ENCODE peak calls at places on chromosomes 11 and 22, in five cellular contexts. One of them, this sample, is unnamed.

GRCh38 chr11:1844221-1845094 is 5.7 kb downstream of the TNNI2 start:
- DNase-seq in PC-3: no peak
- DNase-seq in neural progenitor cell: no peak
- DNase-seq in GM23248: no peak
- DNase-seq in neuronal stem cell: no peak
- DNase-seq in this sample: no peak

GRCh38 chr11:20443596-20443995 is 56.1 kb downstream of the PRMT3 start:
- DNase-seq in neuronal stem cell: no peak
- DNase-seq in PC-3: peak; percentile 41
- DNase-seq in GM23248: peak; percentile 49
- DNase-seq in neural progenitor cell: peak; percentile 25
- DNase-seq in this sample: no peak

GRCh38 chr11:32809313-32809712 is 14.9 kb upstream of the CCDC73 start:
- DNase-seq in PC-3: peak; percentile 84
- DNase-seq in GM23248: peak; percentile 79
- DNase-seq in neuronal stem cell: peak; percentile 59
- DNase-seq in neural progenitor cell: peak; percentile 83
- DNase-seq in this sample: peak; percentile 49

GRCh38 chr22:35043251-35043931 is 22.6 kb upstream of the ISX start:
- DNase-seq in neural progenitor cell: no peak
- DNase-seq in neuronal stem cell: no peak
- DNase-seq in GM23248: peak; percentile 16
- DNase-seq in PC-3: peak; percentile 18
- DNase-seq in this sample: no peak

GRCh38 chr11:7964873-7965272 is 374 bp downstream of the NLRP10 start:
- DNase-seq in neuronal stem cell: no peak
- DNase-seq in GM23248: peak; percentile 79
- DNase-seq in PC-3: peak; percentile 70
- DNase-seq in neural progenitor cell: no peak
- DNase-seq in this sample: peak; percentile 71

GRCh38 chr11:61052182-61052972 is 49.9 kb upstream of the CD5 start:
- DNase-seq in neuronal stem cell: no peak
- DNase-seq in PC-3: no peak
- DNase-seq in neural progenitor cell: no peak
- DNase-seq in GM23248: no peak
- DNase-seq in this sample: no peak

GRCh38 chr11:15074206-15075161 is 1.1 kb downstream of the CALCB start:
- DNase-seq in neural progenitor cell: peak; percentile 95
- DNase-seq in GM23248: peak; percentile 87
- DNase-seq in neuronal stem cell: peak; percentile 84
- DNase-seq in PC-3: peak; percentile 64
- DNase-seq in this sample: peak; percentile 31

GRCh38 chr11:8318536-8318935 is 54.9 kb upstream of the LMO1 start:
- DNase-seq in neuronal stem cell: no peak
- DNase-seq in PC-3: no peak
- DNase-seq in GM23248: no peak
- DNase-seq in neural progenitor cell: peak; percentile 85
- DNase-seq in this sample: no peak

GRCh38 chr22:30426395-30427353 is 1.1 kb downstream of the MTFP1 start:
- DNase-seq in neuronal stem cell: peak; percentile 66
- DNase-seq in neural progenitor cell: peak; percentile 88
- DNase-seq in PC-3: peak; percentile 89
- DNase-seq in GM23248: peak; percentile 92
- DNase-seq in this sample: peak; percentile 46

GRCh38 chr22:48853627-48854240 is 973.9 kb downstream of the BRD1 start:
- DNase-seq in GM23248: no peak
- DNase-seq in PC-3: no peak
- DNase-seq in neuronal stem cell: no peak
- DNase-seq in neural progenitor cell: no peak
- DNase-seq in this sample: no peak

GRCh38 chr11:63518548-63518947 is 12.7 kb downstream of the LGALS12 start:
- DNase-seq in neuronal stem cell: no peak
- DNase-seq in GM23248: peak; percentile 23
- DNase-seq in PC-3: peak; percentile 57
- DNase-seq in neural progenitor cell: no peak
- DNase-seq in this sample: peak; percentile 81

GRCh38 chr22:34623580-34623979 is 442.4 kb upstream of the ISX start:
- DNase-seq in neural progenitor cell: no peak
- DNase-seq in GM23248: no peak
- DNase-seq in neuronal stem cell: no peak
- DNase-seq in PC-3: no peak
- DNase-seq in this sample: no peak

GRCh38 chr11:44790211-44790610 is 63.4 kb downstream of the TSPAN18 start:
- DNase-seq in neural progenitor cell: no peak
- DNase-seq in neuronal stem cell: no peak
- DNase-seq in GM23248: no peak
- DNase-seq in PC-3: no peak
- DNase-seq in this sample: no peak

GRCh38 chr11:9575531-9576240 is 2.2 kb downstream of the WEE1 start:
- DNase-seq in GM23248: peak; percentile 45
- DNase-seq in neuronal stem cell: no peak
- DNase-seq in PC-3: no peak
- DNase-seq in neural progenitor cell: no peak
- DNase-seq in this sample: peak; percentile 48

GRCh38 chr22:25637032-25637431 is 72.6 kb downstream of the GRK3 start:
- DNase-seq in GM23248: no peak
- DNase-seq in PC-3: no peak
- DNase-seq in neural progenitor cell: no peak
- DNase-seq in neuronal stem cell: no peak
- DNase-seq in this sample: no peak

GRCh38 chr11:113519989-113520613 is 44.9 kb upstream of the DRD2 start:
- DNase-seq in neural progenitor cell: no peak
- DNase-seq in GM23248: peak; percentile 43
- DNase-seq in PC-3: peak; percentile 19
- DNase-seq in neuronal stem cell: no peak
- DNase-seq in this sample: no peak

GRCh38 chr11:21511835-21512440 is 680.9 kb upstream of the ANO5 start:
- DNase-seq in PC-3: peak; percentile 39
- DNase-seq in neuronal stem cell: peak; percentile 66
- DNase-seq in GM23248: peak; percentile 78
- DNase-seq in neural progenitor cell: peak; percentile 87
- DNase-seq in this sample: peak; percentile 8

GRCh38 chr11:130909650-130910049 is 6.6 kb downstream of the SNX19 start:
- DNase-seq in GM23248: peak; percentile 80
- DNase-seq in PC-3: peak; percentile 12
- DNase-seq in neuronal stem cell: no peak
- DNase-seq in neural progenitor cell: no peak
- DNase-seq in this sample: peak; percentile 86

GRCh38 chr22:41780714-41781507 is 19.6 kb upstream of the CCDC134 start:
- DNase-seq in GM23248: peak; percentile 64
- DNase-seq in neural progenitor cell: no peak
- DNase-seq in neuronal stem cell: no peak
- DNase-seq in PC-3: no peak
- DNase-seq in this sample: peak; percentile 37

GRCh38 chr22:31244044-31244942 is 32.2 kb downstream of the LIMK2 start:
- DNase-seq in GM23248: peak; percentile 97
- DNase-seq in PC-3: peak; percentile 68
- DNase-seq in neural progenitor cell: peak; percentile 46
- DNase-seq in neuronal stem cell: no peak
- DNase-seq in this sample: peak; percentile 97

GRCh38 chr22:43343262-43343988 is at the start of gene SCUBE1:
- DNase-seq in PC-3: peak; percentile 13
- DNase-seq in neuronal stem cell: peak; percentile 87
- DNase-seq in neural progenitor cell: peak; percentile 95
- DNase-seq in GM23248: peak; percentile 65
- DNase-seq in this sample: no peak

GRCh38 chr22:25750569-25751173 is 8.7 kb downstream of the MYO18B start:
- DNase-seq in PC-3: no peak
- DNase-seq in neural progenitor cell: no peak
- DNase-seq in neuronal stem cell: no peak
- DNase-seq in GM23248: peak; percentile 6
- DNase-seq in this sample: peak; percentile 31

GRCh38 chr11:35082322-35083180 is 56.4 kb upstream of the CD44 start:
- DNase-seq in neuronal stem cell: no peak
- DNase-seq in PC-3: peak; percentile 80
- DNase-seq in neural progenitor cell: peak; percentile 24
- DNase-seq in GM23248: peak; percentile 95
- DNase-seq in this sample: peak; percentile 88

GRCh38 chr11:113114452-113115027 is 153.3 kb downstream of the NCAM1 start:
- DNase-seq in PC-3: peak; percentile 41
- DNase-seq in neuronal stem cell: peak; percentile 20
- DNase-seq in neural progenitor cell: peak; percentile 73
- DNase-seq in GM23248: peak; percentile 75
- DNase-seq in this sample: peak; percentile 27

GRCh38 chr11:33733978-33734377 is 2.2 kb downstream of the CD59 start:
- DNase-seq in neuronal stem cell: no peak
- DNase-seq in PC-3: no peak
- DNase-seq in neural progenitor cell: no peak
- DNase-seq in GM23248: peak; percentile 39
- DNase-seq in this sample: no peak

GRCh38 chr11:57513911-57514537 is 1.5 kb downstream of the SLC43A1 start:
- DNase-seq in neural progenitor cell: peak; percentile 63
- DNase-seq in GM23248: peak; percentile 67
- DNase-seq in neuronal stem cell: no peak
- DNase-seq in PC-3: peak; percentile 41
- DNase-seq in this sample: peak; percentile 24

GRCh38 chr11:99277281-99277680 is 256.5 kb downstream of the CNTN5 start:
- DNase-seq in neural progenitor cell: peak; percentile 11
- DNase-seq in GM23248: no peak
- DNase-seq in PC-3: no peak
- DNase-seq in neuronal stem cell: peak; percentile 12
- DNase-seq in this sample: no peak

GRCh38 chr11:13221722-13222121 is 55.9 kb upstream of the BMAL1 start:
- DNase-seq in PC-3: no peak
- DNase-seq in GM23248: no peak
- DNase-seq in neural progenitor cell: peak; percentile 56
- DNase-seq in neuronal stem cell: no peak
- DNase-seq in this sample: peak; percentile 25

GRCh38 chr11:6481924-6482275 is 599 bp downstream of the TIMM10B start:
- DNase-seq in neural progenitor cell: no peak
- DNase-seq in GM23248: peak; percentile 60
- DNase-seq in neuronal stem cell: no peak
- DNase-seq in PC-3: no peak
- DNase-seq in this sample: no peak

GRCh38 chr22:17272511-17272991 is 53.3 kb upstream of the ADA2 start:
- DNase-seq in neuronal stem cell: no peak
- DNase-seq in PC-3: no peak
- DNase-seq in neural progenitor cell: peak; percentile 72
- DNase-seq in GM23248: no peak
- DNase-seq in this sample: no peak

GRCh38 chr11:2669926-2670469 is 29.8 kb downstream of the KCNQ1OT1 start:
- DNase-seq in neural progenitor cell: no peak
- DNase-seq in GM23248: no peak
- DNase-seq in PC-3: no peak
- DNase-seq in neuronal stem cell: no peak
- DNase-seq in this sample: no peak

GRCh38 chr22:28142361-28142801 is 223.3 kb upstream of the PITPNB start:
- DNase-seq in PC-3: peak; percentile 12
- DNase-seq in GM23248: peak; percentile 91
- DNase-seq in neuronal stem cell: no peak
- DNase-seq in neural progenitor cell: peak; percentile 10
- DNase-seq in this sample: peak; percentile 96
- H3K27ac ChIP-seq in PC-3: no peak overlapping the region
- H3K27ac ChIP-seq in GM23248: peak overlapping the region; percentile 94
- H3K27ac ChIP-seq in neuronal stem cell: no peak overlapping the region
- H3K27ac ChIP-seq in neural progenitor cell: no peak overlapping the region
- H3K27ac ChIP-seq in this sample: peak overlapping the region; percentile 72

GRCh38 chr11:47589103-47589502 is 2.6 kb downstream of the FAM180B start:
- DNase-seq in neural progenitor cell: no peak
- DNase-seq in GM23248: no peak
- DNase-seq in PC-3: no peak
- DNase-seq in neuronal stem cell: no peak
- DNase-seq in this sample: no peak
- H2AFZ ChIP-seq in neural progenitor cell: no peak overlapping the region
- H2AFZ ChIP-seq in GM23248: no peak overlapping the region
- H2AFZ ChIP-seq in PC-3: no peak overlapping the region
- H2AFZ ChIP-seq in neuronal stem cell: no peak overlapping the region
- H2AFZ ChIP-seq in this sample: peak overlapping the region; percentile 98

DNA sequence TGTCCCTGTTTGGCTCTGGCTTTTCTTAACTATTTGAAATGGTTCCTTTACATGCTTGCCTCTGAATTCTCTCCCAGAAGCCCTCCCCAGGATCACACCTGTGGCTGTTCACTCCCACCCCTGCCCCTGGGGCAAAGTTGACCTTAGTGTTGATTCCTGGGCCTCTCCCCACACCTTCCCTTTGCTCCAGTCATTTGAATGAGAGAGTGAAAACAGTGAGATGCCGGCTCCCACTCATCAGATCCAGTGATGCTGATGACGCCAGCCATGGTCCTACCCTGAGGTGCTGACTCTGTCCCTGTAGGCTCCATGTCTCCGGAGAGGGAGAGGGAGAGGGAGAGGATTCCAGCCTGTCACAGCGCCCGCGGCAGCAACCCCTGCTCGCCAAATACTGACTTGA is 40.7 kb downstream of the LRP5 start:
- DNase-seq in GM23248: no peak
- DNase-seq in neural progenitor cell: no peak
- DNase-seq in neuronal stem cell: no peak
- DNase-seq in PC-3: peak; percentile 19
- DNase-seq in this sample: no peak
- H3K27ac ChIP-seq in GM23248: no peak overlapping the region
- H3K27ac ChIP-seq in neural progenitor cell: no peak overlapping the region
- H3K27ac ChIP-seq in neuronal stem cell: no peak overlapping the region
- H3K27ac ChIP-seq in PC-3: no peak overlapping the region
- H3K27ac ChIP-seq in this sample: no peak overlapping the region

GRCh38 chr22:19756288-19757128 is 4.1 kb upstream of the TBX1 start:
- DNase-seq in neuronal stem cell: no peak
- DNase-seq in neural progenitor cell: peak; percentile 74
- DNase-seq in PC-3: peak; percentile 66
- DNase-seq in GM23248: peak; percentile 61
- DNase-seq in this sample: no peak
- H2AFZ ChIP-seq in neuronal stem cell: no peak overlapping the region
- H2AFZ ChIP-seq in neural progenitor cell: no peak overlapping the region
- H2AFZ ChIP-seq in PC-3: peak overlapping the region; percentile 44
- H2AFZ ChIP-seq in GM23248: no peak overlapping the region
- H2AFZ ChIP-seq in this sample: no peak overlapping the region

This sample was measured in astrocyte.